ENCODE peak calls at places on chromosomes 12 and 14, in ten cellular contexts. One of them, this sample, is unnamed.

GRCh38 chr14:74503256-74503972 is 9.8 kb downstream of the ISCA2 start:
- DNase-seq in ACHN: no peak
- DNase-seq in omental fat pad: no peak
- DNase-seq in T-helper 2 cell: no peak
- DNase-seq in heart right ventricle: no peak
- DNase-seq in A549: no peak
- DNase-seq in stimulated activated CD8-positive, alpha-beta memory T cell treated with anti-CD3 and anti-CD28 coated beads, Interleukin-2, amount 100 ng/mL, for 48 hours: no peak
- DNase-seq in ELR: no peak
- DNase-seq in cardiac fibroblast: no peak
- DNase-seq in effector CD8-positive, alpha-beta T cell: no peak
- DNase-seq in this sample: no peak

GRCh38 chr12:66312189-66312588 is 9.9 kb downstream of the HELB start:
- DNase-seq in T-helper 2 cell: no peak
- DNase-seq in ACHN: no peak
- DNase-seq in effector CD8-positive, alpha-beta T cell: no peak
- DNase-seq in cardiac fibroblast: no peak
- DNase-seq in A549: no peak
- DNase-seq in heart right ventricle: no peak
- DNase-seq in omental fat pad: no peak
- DNase-seq in ELR: no peak
- DNase-seq in stimulated activated CD8-positive, alpha-beta memory T cell treated with anti-CD3 and anti-CD28 coated beads, Interleukin-2, amount 100 ng/mL, for 48 hours: no peak
- DNase-seq in this sample: no peak

GRCh38 chr12:75364918-75365317 is 26.0 kb upstream of the GLIPR1L2 start:
- DNase-seq in A549: no peak
- DNase-seq in T-helper 2 cell: no peak
- DNase-seq in omental fat pad: no peak
- DNase-seq in cardiac fibroblast: no peak
- DNase-seq in effector CD8-positive, alpha-beta T cell: no peak
- DNase-seq in ELR: no peak
- DNase-seq in ACHN: no peak
- DNase-seq in heart right ventricle: no peak
- DNase-seq in stimulated activated CD8-positive, alpha-beta memory T cell treated with anti-CD3 and anti-CD28 coated beads, Interleukin-2, amount 100 ng/mL, for 48 hours: no peak
- DNase-seq in this sample: no peak

GRCh38 chr12:11810160-11810559 is 160.7 kb downstream of the ETV6 start:
- DNase-seq in heart right ventricle: no peak
- DNase-seq in cardiac fibroblast: no peak
- DNase-seq in ACHN: no peak
- DNase-seq in stimulated activated CD8-positive, alpha-beta memory T cell treated with anti-CD3 and anti-CD28 coated beads, Interleukin-2, amount 100 ng/mL, for 48 hours: no peak
- DNase-seq in A549: no peak
- DNase-seq in T-helper 2 cell: no peak
- DNase-seq in ELR: no peak
- DNase-seq in omental fat pad: no peak
- DNase-seq in effector CD8-positive, alpha-beta T cell: no peak
- DNase-seq in this sample: no peak

GRCh38 chr12:115620816-115621215 is 656.7 kb downstream of the MED13L start:
- DNase-seq in stimulated activated CD8-positive, alpha-beta memory T cell treated with anti-CD3 and anti-CD28 coated beads, Interleukin-2, amount 100 ng/mL, for 48 hours: no peak
- DNase-seq in effector CD8-positive, alpha-beta T cell: no peak
- DNase-seq in omental fat pad: no peak
- DNase-seq in ELR: no peak
- DNase-seq in A549: no peak
- DNase-seq in cardiac fibroblast: no peak
- DNase-seq in T-helper 2 cell: no peak
- DNase-seq in ACHN: no peak
- DNase-seq in heart right ventricle: no peak
- DNase-seq in this sample: no peak

GRCh38 chr12:125053821-125054220 is 11.4 kb upstream of the AACS start:
- DNase-seq in cardiac fibroblast: no peak
- DNase-seq in stimulated activated CD8-positive, alpha-beta memory T cell treated with anti-CD3 and anti-CD28 coated beads, Interleukin-2, amount 100 ng/mL, for 48 hours: no peak
- DNase-seq in heart right ventricle: no peak
- DNase-seq in T-helper 2 cell: no peak
- DNase-seq in ELR: no peak
- DNase-seq in A549: no peak
- DNase-seq in omental fat pad: no peak
- DNase-seq in effector CD8-positive, alpha-beta T cell: no peak
- DNase-seq in ACHN: no peak
- DNase-seq in this sample: no peak

GRCh38 chr14:101948666-101949205 is 15.6 kb upstream of the DYNC1H1 start:
- DNase-seq in ELR: no peak
- DNase-seq in T-helper 2 cell: no peak
- DNase-seq in A549: no peak
- DNase-seq in omental fat pad: no peak
- DNase-seq in ACHN: no peak
- DNase-seq in cardiac fibroblast: no peak
- DNase-seq in effector CD8-positive, alpha-beta T cell: no peak
- DNase-seq in heart right ventricle: no peak
- DNase-seq in stimulated activated CD8-positive, alpha-beta memory T cell treated with anti-CD3 and anti-CD28 coated beads, Interleukin-2, amount 100 ng/mL, for 48 hours: no peak
- DNase-seq in this sample: no peak

GRCh38 chr12:89140580-89141236 is 211.6 kb downstream of the DUSP6 start:
- DNase-seq in cardiac fibroblast: peak; percentile 81
- DNase-seq in ELR: no peak
- DNase-seq in omental fat pad: no peak
- DNase-seq in effector CD8-positive, alpha-beta T cell: no peak
- DNase-seq in A549: no peak
- DNase-seq in stimulated activated CD8-positive, alpha-beta memory T cell treated with anti-CD3 and anti-CD28 coated beads, Interleukin-2, amount 100 ng/mL, for 48 hours: no peak
- DNase-seq in T-helper 2 cell: no peak
- DNase-seq in heart right ventricle: peak; percentile 56
- DNase-seq in ACHN: no peak
- DNase-seq in this sample: no peak

GRCh38 chr12:3273409-3273853 is 196.3 kb downstream of the TSPAN9 start:
- DNase-seq in stimulated activated CD8-positive, alpha-beta memory T cell treated with anti-CD3 and anti-CD28 coated beads, Interleukin-2, amount 100 ng/mL, for 48 hours: no peak
- DNase-seq in effector CD8-positive, alpha-beta T cell: no peak
- DNase-seq in heart right ventricle: no peak
- DNase-seq in T-helper 2 cell: no peak
- DNase-seq in A549: peak; percentile 34
- DNase-seq in ACHN: peak; percentile 73
- DNase-seq in cardiac fibroblast: no peak
- DNase-seq in ELR: peak; percentile 82
- DNase-seq in omental fat pad: no peak
- DNase-seq in this sample: no peak

GRCh38 chr12:68613209-68613904 is 2.7 kb downstream of the RAP1B start:
- DNase-seq in A549: no peak
- DNase-seq in heart right ventricle: no peak
- DNase-seq in ELR: no peak
- DNase-seq in effector CD8-positive, alpha-beta T cell: peak; percentile 14
- DNase-seq in ACHN: no peak
- DNase-seq in stimulated activated CD8-positive, alpha-beta memory T cell treated with anti-CD3 and anti-CD28 coated beads, Interleukin-2, amount 100 ng/mL, for 48 hours: peak; percentile 11
- DNase-seq in cardiac fibroblast: no peak
- DNase-seq in T-helper 2 cell: peak; percentile 40
- DNase-seq in omental fat pad: no peak
- DNase-seq in this sample: peak; percentile 63

GRCh38 chr12:11154400-11154925 is 16.5 kb upstream of the SMIM10L1 start:
- DNase-seq in T-helper 2 cell: no peak
- DNase-seq in ACHN: no peak
- DNase-seq in cardiac fibroblast: no peak
- DNase-seq in effector CD8-positive, alpha-beta T cell: no peak
- DNase-seq in omental fat pad: no peak
- DNase-seq in A549: no peak
- DNase-seq in ELR: no peak
- DNase-seq in heart right ventricle: no peak
- DNase-seq in stimulated activated CD8-positive, alpha-beta memory T cell treated with anti-CD3 and anti-CD28 coated beads, Interleukin-2, amount 100 ng/mL, for 48 hours: no peak
- DNase-seq in this sample: no peak

GRCh38 chr14:101823511-101824120 is 62.1 kb downstream of the PPP2R5C start:
- DNase-seq in stimulated activated CD8-positive, alpha-beta memory T cell treated with anti-CD3 and anti-CD28 coated beads, Interleukin-2, amount 100 ng/mL, for 48 hours: peak; percentile 46
- DNase-seq in A549: no peak
- DNase-seq in T-helper 2 cell: peak; percentile 58
- DNase-seq in effector CD8-positive, alpha-beta T cell: peak; percentile 41
- DNase-seq in omental fat pad: no peak
- DNase-seq in ELR: peak; percentile 10
- DNase-seq in heart right ventricle: no peak
- DNase-seq in ACHN: no peak
- DNase-seq in cardiac fibroblast: peak; percentile 36
- DNase-seq in this sample: peak; percentile 60

GRCh38 chr12:43858096-43858495 is 22.2 kb downstream of the TMEM117 start:
- DNase-seq in effector CD8-positive, alpha-beta T cell: no peak
- DNase-seq in T-helper 2 cell: no peak
- DNase-seq in A549: no peak
- DNase-seq in heart right ventricle: no peak
- DNase-seq in omental fat pad: no peak
- DNase-seq in stimulated activated CD8-positive, alpha-beta memory T cell treated with anti-CD3 and anti-CD28 coated beads, Interleukin-2, amount 100 ng/mL, for 48 hours: no peak
- DNase-seq in ELR: no peak
- DNase-seq in cardiac fibroblast: no peak
- DNase-seq in ACHN: no peak
- DNase-seq in this sample: no peak